ENCODE peak calls at places on chromosomes 7 and 10, in seven cellular contexts. One of them, this sample, is unnamed.

GRCh38 chr10:67629461-67629971 is 66.5 kb downstream of the CTNNA3 start:
- DNase-seq in AG04449: no peak
- DNase-seq in fibroblast of pulmonary artery: no peak
- DNase-seq in endothelial cell: no peak
- DNase-seq in right atrium auricular region: no peak
- DNase-seq in brain microvascular endothelial cell: peak; percentile 24
- DNase-seq in AG09309: no peak
- DNase-seq in this sample: no peak

GRCh38 chr10:87729940-87730339 is 70.3 kb downstream of the PAPSS2 start:
- DNase-seq in AG04449: no peak
- DNase-seq in fibroblast of pulmonary artery: no peak
- DNase-seq in endothelial cell: no peak
- DNase-seq in right atrium auricular region: no peak
- DNase-seq in brain microvascular endothelial cell: no peak
- DNase-seq in AG09309: no peak
- DNase-seq in this sample: no peak

GRCh38 chr10:62384057-62384446 is 9.9 kb downstream of the ZNF365 start:
- DNase-seq in AG04449: no peak
- DNase-seq in fibroblast of pulmonary artery: peak; percentile 18
- DNase-seq in endothelial cell: no peak
- DNase-seq in right atrium auricular region: no peak
- DNase-seq in brain microvascular endothelial cell: peak; percentile 76
- DNase-seq in AG09309: peak; percentile 68
- DNase-seq in this sample: no peak

GRCh38 chr7:95725170-95725569 is 47.2 kb upstream of the DYNC1I1 start:
- DNase-seq in AG04449: no peak
- DNase-seq in fibroblast of pulmonary artery: no peak
- DNase-seq in endothelial cell: no peak
- DNase-seq in right atrium auricular region: no peak
- DNase-seq in brain microvascular endothelial cell: no peak
- DNase-seq in AG09309: no peak
- DNase-seq in this sample: no peak

GRCh38 chr10:119602241-119603095 is 5.7 kb upstream of the TIAL1 start:
- DNase-seq in AG04449: no peak
- DNase-seq in fibroblast of pulmonary artery: peak; percentile 33
- DNase-seq in endothelial cell: peak; percentile 65
- DNase-seq in right atrium auricular region: peak; percentile 52
- DNase-seq in brain microvascular endothelial cell: peak; percentile 12
- DNase-seq in AG09309: no peak
- DNase-seq in this sample: peak; percentile 59

GRCh38 chr7:149727541-149728476 is 45.6 kb downstream of the ZNF467 start:
- DNase-seq in AG04449: no peak
- DNase-seq in fibroblast of pulmonary artery: no peak
- DNase-seq in endothelial cell: no peak
- DNase-seq in right atrium auricular region: no peak
- DNase-seq in brain microvascular endothelial cell: no peak
- DNase-seq in AG09309: no peak
- DNase-seq in this sample: peak; percentile 82

GRCh38 chr10:105354010-105354409 is 712.9 kb downstream of the SORCS3 start:
- DNase-seq in AG04449: no peak
- DNase-seq in fibroblast of pulmonary artery: no peak
- DNase-seq in endothelial cell: no peak
- DNase-seq in right atrium auricular region: no peak
- DNase-seq in brain microvascular endothelial cell: no peak
- DNase-seq in AG09309: no peak
- DNase-seq in this sample: no peak

GRCh38 chr10:124345521-124345920 is 73.2 kb downstream of the OAT start:
- DNase-seq in AG04449: no peak
- DNase-seq in fibroblast of pulmonary artery: no peak
- DNase-seq in endothelial cell: no peak
- DNase-seq in right atrium auricular region: no peak
- DNase-seq in brain microvascular endothelial cell: no peak
- DNase-seq in AG09309: no peak
- DNase-seq in this sample: no peak

GRCh38 chr10:31509989-31510388 is 191.0 kb downstream of the ZEB1 start:
- DNase-seq in AG04449: no peak
- DNase-seq in fibroblast of pulmonary artery: no peak
- DNase-seq in endothelial cell: no peak
- DNase-seq in right atrium auricular region: no peak
- DNase-seq in brain microvascular endothelial cell: no peak
- DNase-seq in AG09309: no peak
- DNase-seq in this sample: no peak

GRCh38 chr10:26890956-26891355 is 30.2 kb upstream of the ABI1 start:
- DNase-seq in AG04449: no peak
- DNase-seq in fibroblast of pulmonary artery: peak; percentile 84
- DNase-seq in endothelial cell: peak; percentile 71
- DNase-seq in right atrium auricular region: no peak
- DNase-seq in brain microvascular endothelial cell: peak; percentile 81
- DNase-seq in AG09309: peak; percentile 55
- DNase-seq in this sample: no peak

GRCh38 chr10:103554488-103555320 is 61.2 kb downstream of the NEURL1 start:
- DNase-seq in AG04449: peak; percentile 17
- DNase-seq in fibroblast of pulmonary artery: peak; percentile 55
- DNase-seq in endothelial cell: no peak
- DNase-seq in right atrium auricular region: no peak
- DNase-seq in brain microvascular endothelial cell: peak; percentile 31
- DNase-seq in AG09309: peak; percentile 21
- DNase-seq in this sample: no peak

GRCh38 chr10:1654247-1654646 is 83.1 kb downstream of the ADARB2 start:
- DNase-seq in AG04449: no peak
- DNase-seq in fibroblast of pulmonary artery: no peak
- DNase-seq in endothelial cell: no peak
- DNase-seq in right atrium auricular region: no peak
- DNase-seq in brain microvascular endothelial cell: no peak
- DNase-seq in AG09309: no peak
- DNase-seq in this sample: no peak

GRCh38 chr10:1653321-1653720 is 84.0 kb downstream of the ADARB2 start:
- DNase-seq in AG04449: no peak
- DNase-seq in fibroblast of pulmonary artery: no peak
- DNase-seq in endothelial cell: no peak
- DNase-seq in right atrium auricular region: no peak
- DNase-seq in brain microvascular endothelial cell: no peak
- DNase-seq in AG09309: no peak
- DNase-seq in this sample: no peak

GRCh38 chr10:1655367-1655766 is 82.0 kb downstream of the ADARB2 start:
- DNase-seq in AG04449: no peak
- DNase-seq in fibroblast of pulmonary artery: no peak
- DNase-seq in endothelial cell: no peak
- DNase-seq in right atrium auricular region: no peak
- DNase-seq in brain microvascular endothelial cell: no peak
- DNase-seq in AG09309: no peak
- DNase-seq in this sample: no peak

GRCh38 chr10:1657500-1657899 is 79.8 kb downstream of the ADARB2 start:
- DNase-seq in AG04449: no peak
- DNase-seq in fibroblast of pulmonary artery: no peak
- DNase-seq in endothelial cell: no peak
- DNase-seq in right atrium auricular region: no peak
- DNase-seq in brain microvascular endothelial cell: no peak
- DNase-seq in AG09309: no peak
- DNase-seq in this sample: no peak

GRCh38 chr10:1654811-1655356 is 82.4 kb downstream of the ADARB2 start:
- DNase-seq in AG04449: no peak
- DNase-seq in fibroblast of pulmonary artery: no peak
- DNase-seq in endothelial cell: no peak
- DNase-seq in right atrium auricular region: no peak
- DNase-seq in brain microvascular endothelial cell: no peak
- DNase-seq in AG09309: no peak
- DNase-seq in this sample: no peak
- TF ChIP-seq CTCF in AG04449: no peak
- TF ChIP-seq CTCF in fibroblast of pulmonary artery: no peak
- TF ChIP-seq CTCF in endothelial cell: no peak
- TF ChIP-seq CTCF in right atrium auricular region: no peak
- TF ChIP-seq CTCF in brain microvascular endothelial cell: no peak
- TF ChIP-seq CTCF in AG09309: no peak
- TF ChIP-seq CTCF in this sample: no peak

DNA sequence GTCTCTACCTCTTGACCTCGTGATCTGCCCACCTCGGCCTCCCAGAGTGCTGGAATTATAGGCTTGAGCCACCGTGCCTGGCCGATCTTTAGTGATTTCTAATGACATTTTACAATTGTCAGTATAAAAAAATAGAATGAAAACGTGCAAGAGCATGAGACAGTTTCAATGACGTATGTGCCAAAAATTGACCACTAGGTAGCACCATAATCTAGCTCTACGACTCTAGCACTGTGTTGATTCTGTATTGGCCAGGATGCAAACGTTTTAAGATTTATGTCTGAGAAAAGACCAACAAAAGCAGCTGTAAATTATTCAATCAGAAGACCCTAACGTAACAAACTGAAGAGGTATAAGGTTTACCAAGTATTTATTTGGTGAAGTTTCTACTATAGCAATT is 25.4 kb upstream of the EXOC6 start:
- DNase-seq in AG04449: no peak
- DNase-seq in fibroblast of pulmonary artery: peak; percentile 65
- DNase-seq in endothelial cell: no peak
- DNase-seq in right atrium auricular region: no peak
- DNase-seq in brain microvascular endothelial cell: no peak
- DNase-seq in AG09309: no peak
- DNase-seq in this sample: no peak
- TF ChIP-seq CTCF in AG04449: no peak
- TF ChIP-seq CTCF in fibroblast of pulmonary artery: peak; percentile 17
- TF ChIP-seq CTCF in endothelial cell: no peak
- TF ChIP-seq CTCF in right atrium auricular region: peak; percentile 44
- TF ChIP-seq CTCF in brain microvascular endothelial cell: no peak
- TF ChIP-seq CTCF in AG09309: no peak
- TF ChIP-seq CTCF in this sample: peak; percentile 40

GRCh38 chr10:25522946-25523608 is 348.3 kb downstream of the GPR158 start:
- DNase-seq in AG04449: no peak
- DNase-seq in fibroblast of pulmonary artery: peak; percentile 68
- DNase-seq in endothelial cell: peak; percentile 80
- DNase-seq in right atrium auricular region: no peak
- DNase-seq in brain microvascular endothelial cell: no peak
- DNase-seq in AG09309: no peak
- DNase-seq in this sample: no peak
- TF ChIP-seq CTCF in AG04449: no peak
- TF ChIP-seq CTCF in fibroblast of pulmonary artery: peak; percentile 69
- TF ChIP-seq CTCF in endothelial cell: peak; percentile 67
- TF ChIP-seq CTCF in right atrium auricular region: no peak
- TF ChIP-seq CTCF in brain microvascular endothelial cell: peak; percentile 51
- TF ChIP-seq CTCF in AG09309: no peak
- TF ChIP-seq CTCF in this sample: no peak

DNA sequence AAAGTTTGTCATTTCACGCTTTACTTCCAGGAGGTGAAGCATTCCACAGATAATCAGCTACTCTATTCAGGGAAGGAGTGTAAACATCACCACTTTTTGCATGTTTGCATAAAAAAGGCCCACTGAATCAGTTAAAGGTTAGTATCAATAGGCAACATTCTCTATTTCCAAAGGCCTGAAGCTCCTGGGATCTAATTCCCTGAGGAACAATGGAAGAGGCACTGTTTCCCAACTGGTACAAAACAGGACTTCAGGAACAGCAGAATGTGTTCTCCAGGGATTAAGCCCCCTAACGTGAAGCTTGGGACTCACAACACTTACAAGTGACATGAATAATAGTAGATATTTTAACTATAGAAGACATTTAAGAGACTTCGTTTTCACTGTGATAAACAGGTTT is 6.1 kb downstream of the LRRN3 start:
- DNase-seq in AG04449: no peak
- DNase-seq in fibroblast of pulmonary artery: no peak
- DNase-seq in endothelial cell: no peak
- DNase-seq in right atrium auricular region: no peak
- DNase-seq in brain microvascular endothelial cell: no peak
- DNase-seq in AG09309: no peak
- DNase-seq in this sample: no peak
- TF ChIP-seq CTCF in AG04449: no peak
- TF ChIP-seq CTCF in fibroblast of pulmonary artery: no peak
- TF ChIP-seq CTCF in endothelial cell: no peak
- TF ChIP-seq CTCF in right atrium auricular region: no peak
- TF ChIP-seq CTCF in brain microvascular endothelial cell: no peak
- TF ChIP-seq CTCF in AG09309: no peak
- TF ChIP-seq CTCF in this sample: no peak

DNA sequence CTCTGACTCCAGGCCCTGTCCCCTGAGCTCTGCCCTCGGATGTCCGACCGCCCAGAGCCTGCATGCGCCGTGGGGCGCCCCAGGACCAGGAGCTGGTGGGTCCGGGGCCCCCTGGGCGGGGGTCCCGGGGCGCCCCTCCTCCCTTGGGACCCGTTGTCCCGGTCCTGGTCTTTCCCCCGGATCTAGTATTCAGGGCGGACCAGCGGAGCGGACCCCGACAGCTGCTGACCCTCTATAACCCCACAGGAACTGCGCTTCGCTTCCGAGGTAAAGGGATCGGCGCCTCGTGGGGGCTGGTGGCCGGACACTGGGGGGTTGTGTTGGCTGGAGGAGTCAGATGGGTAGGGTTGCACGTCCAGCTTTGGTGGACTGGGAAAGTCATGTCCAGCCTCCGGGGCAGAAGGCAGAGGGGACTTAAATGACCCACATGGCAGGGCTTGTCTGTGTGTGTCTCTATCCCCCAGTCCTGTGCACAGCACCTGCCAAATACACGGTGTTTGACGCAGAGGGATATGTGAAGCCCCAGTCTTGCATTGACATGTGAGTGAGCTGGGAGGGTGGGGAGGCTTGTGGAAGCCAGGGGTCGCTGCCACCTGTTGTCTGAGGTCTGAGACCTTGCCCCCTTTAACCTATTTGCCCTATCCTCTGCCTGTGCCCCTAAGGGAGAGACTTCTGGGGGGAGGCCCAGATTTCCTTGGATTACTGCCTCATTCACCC is 548 bp downstream of the MOSPD3 start:
- DNase-seq in AG04449: no peak
- DNase-seq in fibroblast of pulmonary artery: no peak
- DNase-seq in endothelial cell: no peak
- DNase-seq in right atrium auricular region: no peak
- DNase-seq in brain microvascular endothelial cell: no peak
- DNase-seq in AG09309: no peak
- DNase-seq in this sample: no peak
- TF ChIP-seq CTCF in AG04449: no peak
- TF ChIP-seq CTCF in fibroblast of pulmonary artery: peak; percentile 13
- TF ChIP-seq CTCF in endothelial cell: no peak
- TF ChIP-seq CTCF in right atrium auricular region: no peak
- TF ChIP-seq CTCF in brain microvascular endothelial cell: peak; percentile 25
- TF ChIP-seq CTCF in AG09309: no peak
- TF ChIP-seq CTCF in this sample: peak; percentile 28

GRCh38 chr7:140924019-140924820 is 509 bp downstream of the BRAF start:
- DNase-seq in AG04449: no peak
- DNase-seq in fibroblast of pulmonary artery: peak; percentile 59
- DNase-seq in endothelial cell: peak; percentile 75
- DNase-seq in right atrium auricular region: peak; percentile 80
- DNase-seq in brain microvascular endothelial cell: peak; percentile 64
- DNase-seq in AG09309: peak; percentile 14
- DNase-seq in this sample: peak; percentile 92
- TF ChIP-seq CTCF in AG04449: peak; percentile 61
- TF ChIP-seq CTCF in fibroblast of pulmonary artery: peak; percentile 44
- TF ChIP-seq CTCF in endothelial cell: peak; percentile 29
- TF ChIP-seq CTCF in right atrium auricular region: peak; percentile 73
- TF ChIP-seq CTCF in brain microvascular endothelial cell: peak; percentile 67
- TF ChIP-seq CTCF in AG09309: peak; percentile 49
- TF ChIP-seq CTCF in this sample: peak; percentile 56

This sample was measured in osteocyte.